ENCODE peak calls at places on chromosomes 6 and 20, in seven cellular contexts. One of them, this sample, is unnamed.

GRCh38 chr6:40340196-40340595 is 247.0 kb downstream of the LRFN2 start:
- DNase-seq in mammary epithelial cell: no peak
- DNase-seq in neural progenitor cell: no peak
- DNase-seq in sigmoid colon: peak
- DNase-seq in OCI-LY7: no peak
- DNase-seq in fibroblast of lung: no peak
- DNase-seq in testis: no peak
- DNase-seq in this sample: no peak

GRCh38 chr6:168083142-168083885 is 4.3 kb upstream of the FRMD1 start:
- DNase-seq in mammary epithelial cell: no peak
- DNase-seq in neural progenitor cell: no peak
- DNase-seq in sigmoid colon: no peak
- DNase-seq in OCI-LY7: no peak
- DNase-seq in fibroblast of lung: no peak
- DNase-seq in testis: no peak
- DNase-seq in this sample: no peak

GRCh38 chr20:752263-752662 is 16.0 kb downstream of the SLC52A3 start:
- DNase-seq in mammary epithelial cell: no peak
- DNase-seq in neural progenitor cell: no peak
- DNase-seq in sigmoid colon: no peak
- DNase-seq in OCI-LY7: no peak
- DNase-seq in fibroblast of lung: no peak
- DNase-seq in testis: no peak
- DNase-seq in this sample: no peak

GRCh38 chr6:52984247-52984646 is 10.8 kb downstream of the GSTA4 start:
- DNase-seq in mammary epithelial cell: peak
- DNase-seq in neural progenitor cell: no peak
- DNase-seq in sigmoid colon: no peak
- DNase-seq in OCI-LY7: peak
- DNase-seq in fibroblast of lung: peak
- DNase-seq in testis: no peak
- DNase-seq in this sample: no peak

GRCh38 chr6:31042801-31043200 is 32.5 kb downstream of the MUC22 start:
- DNase-seq in mammary epithelial cell: peak
- DNase-seq in neural progenitor cell: peak
- DNase-seq in sigmoid colon: no peak
- DNase-seq in OCI-LY7: no peak
- DNase-seq in fibroblast of lung: peak
- DNase-seq in testis: peak
- DNase-seq in this sample: no peak

GRCh38 chr20:51500936-51501335 is 41.6 kb downstream of the NFATC2 start:
- DNase-seq in mammary epithelial cell: peak
- DNase-seq in neural progenitor cell: no peak
- DNase-seq in sigmoid colon: no peak
- DNase-seq in OCI-LY7: peak
- DNase-seq in fibroblast of lung: no peak
- DNase-seq in testis: no peak
- DNase-seq in this sample: no peak

GRCh38 chr6:82970853-82971252 is 94.8 kb downstream of the UBE3D start:
- DNase-seq in mammary epithelial cell: no peak
- DNase-seq in neural progenitor cell: no peak
- DNase-seq in sigmoid colon: no peak
- DNase-seq in OCI-LY7: no peak
- DNase-seq in fibroblast of lung: no peak
- DNase-seq in testis: no peak
- DNase-seq in this sample: no peak

GRCh38 chr6:13044390-13044789 is 283.9 kb downstream of the TBC1D7 start:
- DNase-seq in mammary epithelial cell: peak
- DNase-seq in neural progenitor cell: no peak
- DNase-seq in sigmoid colon: no peak
- DNase-seq in OCI-LY7: peak
- DNase-seq in fibroblast of lung: peak
- DNase-seq in testis: peak
- DNase-seq in this sample: no peak

GRCh38 chr6:101741474-101742171 is 348.1 kb downstream of the GRIK2 start:
- DNase-seq in mammary epithelial cell: no peak
- DNase-seq in neural progenitor cell: no peak
- DNase-seq in sigmoid colon: no peak
- DNase-seq in OCI-LY7: no peak
- DNase-seq in fibroblast of lung: peak
- DNase-seq in testis: no peak
- DNase-seq in this sample: no peak

GRCh38 chr20:60223174-60223573 is 265.0 kb downstream of the CDH26 start:
- DNase-seq in mammary epithelial cell: no peak
- DNase-seq in neural progenitor cell: no peak
- DNase-seq in sigmoid colon: no peak
- DNase-seq in OCI-LY7: no peak
- DNase-seq in fibroblast of lung: no peak
- DNase-seq in testis: no peak
- DNase-seq in this sample: no peak

GRCh38 chr20:32168184-32168910 is 39.2 kb downstream of the PLAGL2 start:
- DNase-seq in mammary epithelial cell: no peak
- DNase-seq in neural progenitor cell: peak
- DNase-seq in sigmoid colon: peak
- DNase-seq in OCI-LY7: no peak
- DNase-seq in fibroblast of lung: peak
- DNase-seq in testis: no peak
- DNase-seq in this sample: peak

GRCh38 chr6:159890802-159891201 is at the start of gene MAS1:
- DNase-seq in mammary epithelial cell: no peak
- DNase-seq in neural progenitor cell: no peak
- DNase-seq in sigmoid colon: no peak
- DNase-seq in OCI-LY7: no peak
- DNase-seq in fibroblast of lung: no peak
- DNase-seq in testis: no peak
- DNase-seq in this sample: peak

GRCh38 chr6:144179237-144179636 is 28.9 kb downstream of the STX11 start:
- DNase-seq in mammary epithelial cell: no peak
- DNase-seq in neural progenitor cell: no peak
- DNase-seq in sigmoid colon: no peak
- DNase-seq in OCI-LY7: no peak
- DNase-seq in fibroblast of lung: no peak
- DNase-seq in testis: no peak
- DNase-seq in this sample: no peak

GRCh38 chr20:14148042-14148441 is 152.7 kb downstream of the MACROD2 start:
- DNase-seq in mammary epithelial cell: no peak
- DNase-seq in neural progenitor cell: no peak
- DNase-seq in sigmoid colon: no peak
- DNase-seq in OCI-LY7: no peak
- DNase-seq in fibroblast of lung: peak
- DNase-seq in testis: no peak
- DNase-seq in this sample: no peak

GRCh38 chr20:62305765-62306431 is 3.1 kb downstream of the ADRM1 start:
- DNase-seq in mammary epithelial cell: peak
- DNase-seq in neural progenitor cell: no peak
- DNase-seq in sigmoid colon: no peak
- DNase-seq in OCI-LY7: no peak
- DNase-seq in fibroblast of lung: no peak
- DNase-seq in testis: no peak
- DNase-seq in this sample: no peak

GRCh38 chr20:37298190-37298939 is 8.9 kb downstream of the MANBAL start:
- DNase-seq in mammary epithelial cell: peak
- DNase-seq in neural progenitor cell: no peak
- DNase-seq in sigmoid colon: no peak
- DNase-seq in OCI-LY7: no peak
- DNase-seq in fibroblast of lung: no peak
- DNase-seq in testis: no peak
- DNase-seq in this sample: no peak

GRCh38 chr6:126546771-126547170 is 206.9 kb downstream of the CENPW start:
- DNase-seq in mammary epithelial cell: no peak
- DNase-seq in neural progenitor cell: no peak
- DNase-seq in sigmoid colon: no peak
- DNase-seq in OCI-LY7: no peak
- DNase-seq in fibroblast of lung: peak
- DNase-seq in testis: no peak
- DNase-seq in this sample: no peak

GRCh38 chr6:105646391-105646867 is 243.5 kb upstream of the PREP start:
- DNase-seq in mammary epithelial cell: peak
- DNase-seq in neural progenitor cell: no peak
- DNase-seq in sigmoid colon: no peak
- DNase-seq in OCI-LY7: no peak
- DNase-seq in fibroblast of lung: peak
- DNase-seq in testis: no peak
- DNase-seq in this sample: no peak

GRCh38 chr6:40322336-40322735 is 264.8 kb downstream of the LRFN2 start:
- DNase-seq in mammary epithelial cell: no peak
- DNase-seq in neural progenitor cell: no peak
- DNase-seq in sigmoid colon: no peak
- DNase-seq in OCI-LY7: no peak
- DNase-seq in fibroblast of lung: no peak
- DNase-seq in testis: no peak
- DNase-seq in this sample: no peak

GRCh38 chr20:19834287-19834686 is 76.2 kb downstream of the RIN2 start:
- DNase-seq in mammary epithelial cell: no peak
- DNase-seq in neural progenitor cell: no peak
- DNase-seq in sigmoid colon: no peak
- DNase-seq in OCI-LY7: no peak
- DNase-seq in fibroblast of lung: no peak
- DNase-seq in testis: no peak
- DNase-seq in this sample: no peak

GRCh38 chr20:19830351-19830750 is 72.3 kb downstream of the RIN2 start:
- DNase-seq in mammary epithelial cell: peak
- DNase-seq in neural progenitor cell: no peak
- DNase-seq in sigmoid colon: no peak
- DNase-seq in OCI-LY7: no peak
- DNase-seq in fibroblast of lung: no peak
- DNase-seq in testis: no peak
- DNase-seq in this sample: no peak

GRCh38 chr20:19834783-19835182 is 76.7 kb downstream of the RIN2 start:
- DNase-seq in mammary epithelial cell: no peak
- DNase-seq in neural progenitor cell: no peak
- DNase-seq in sigmoid colon: no peak
- DNase-seq in OCI-LY7: no peak
- DNase-seq in fibroblast of lung: no peak
- DNase-seq in testis: no peak
- DNase-seq in this sample: no peak

GRCh38 chr20:19833395-19833794 is 75.3 kb downstream of the RIN2 start:
- DNase-seq in mammary epithelial cell: no peak
- DNase-seq in neural progenitor cell: no peak
- DNase-seq in sigmoid colon: no peak
- DNase-seq in OCI-LY7: no peak
- DNase-seq in fibroblast of lung: no peak
- DNase-seq in testis: no peak
- DNase-seq in this sample: no peak

DNA sequence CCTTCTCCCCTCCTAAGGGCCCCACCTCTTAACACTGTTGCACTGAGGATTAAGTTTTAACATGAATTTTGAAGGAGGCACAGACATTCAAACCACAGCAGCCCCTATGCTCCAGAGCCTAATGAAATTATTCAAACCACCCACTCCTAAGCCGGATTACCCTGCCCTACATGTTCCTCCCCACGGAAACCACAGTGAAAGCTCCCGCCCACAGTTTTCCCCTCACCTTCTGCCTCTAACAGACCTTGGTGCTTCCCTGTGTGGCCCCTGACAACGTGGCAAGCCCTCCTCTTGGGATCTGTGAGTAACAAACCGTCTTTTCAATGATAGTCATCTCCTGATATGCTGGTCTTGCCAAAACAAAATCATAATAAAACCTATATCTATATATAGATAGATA is 74.8 kb downstream of the RIN2 start:
- DNase-seq in mammary epithelial cell: no peak
- DNase-seq in neural progenitor cell: no peak
- DNase-seq in sigmoid colon: no peak
- DNase-seq in OCI-LY7: no peak
- DNase-seq in fibroblast of lung: no peak
- DNase-seq in testis: no peak
- DNase-seq in this sample: no peak
- H3K4me3 ChIP-seq in mammary epithelial cell: no peak
- H3K4me3 ChIP-seq in neural progenitor cell: no peak
- H3K4me3 ChIP-seq in sigmoid colon: no peak
- H3K4me3 ChIP-seq in OCI-LY7: no peak
- H3K4me3 ChIP-seq in fibroblast of lung: no peak
- H3K4me3 ChIP-seq in testis: no peak
- H3K4me3 ChIP-seq in this sample: no peak

GRCh38 chr20:3751284-3751663 is 16.3 kb downstream of the ADISSP start:
- DNase-seq in mammary epithelial cell: no peak
- DNase-seq in neural progenitor cell: peak
- DNase-seq in sigmoid colon: peak
- DNase-seq in OCI-LY7: no peak
- DNase-seq in fibroblast of lung: no peak
- DNase-seq in testis: no peak
- DNase-seq in this sample: no peak
- TF ChIP-seq CTCF in mammary epithelial cell: no peak
- TF ChIP-seq CTCF in neural progenitor cell: peak
- TF ChIP-seq CTCF in sigmoid colon: no peak
- TF ChIP-seq CTCF in OCI-LY7: no peak
- TF ChIP-seq CTCF in fibroblast of lung: no peak
- TF ChIP-seq CTCF in testis: no peak
- TF ChIP-seq CTCF in this sample: no peak

GRCh38 chr20:49887251-49887827 is 28.0 kb downstream of the SPATA2 start:
- DNase-seq in mammary epithelial cell: no peak
- DNase-seq in neural progenitor cell: no peak
- DNase-seq in sigmoid colon: peak
- DNase-seq in OCI-LY7: no peak
- DNase-seq in fibroblast of lung: peak
- DNase-seq in testis: peak
- DNase-seq in this sample: no peak
- H3K27ac ChIP-seq in mammary epithelial cell: no peak
- H3K27ac ChIP-seq in neural progenitor cell: no peak
- H3K27ac ChIP-seq in sigmoid colon: peak
- H3K27ac ChIP-seq in OCI-LY7: no peak
- H3K27ac ChIP-seq in fibroblast of lung: no peak
- H3K27ac ChIP-seq in testis: peak
- H3K27ac ChIP-seq in this sample: peak

GRCh38 chr6:42448391-42448790 is 3.3 kb downstream of the TRERF1 start:
- DNase-seq in mammary epithelial cell: no peak
- DNase-seq in neural progenitor cell: no peak
- DNase-seq in sigmoid colon: no peak
- DNase-seq in OCI-LY7: no peak
- DNase-seq in fibroblast of lung: no peak
- DNase-seq in testis: no peak
- DNase-seq in this sample: no peak

GRCh38 chr6:42451146-42451594 is 556 bp downstream of the TRERF1 start:
- DNase-seq in mammary epithelial cell: no peak
- DNase-seq in neural progenitor cell: no peak
- DNase-seq in sigmoid colon: no peak
- DNase-seq in OCI-LY7: no peak
- DNase-seq in fibroblast of lung: no peak
- DNase-seq in testis: no peak
- DNase-seq in this sample: no peak

GRCh38 chr6:42448906-42449659 is 2.6 kb downstream of the TRERF1 start:
- DNase-seq in mammary epithelial cell: peak
- DNase-seq in neural progenitor cell: no peak
- DNase-seq in sigmoid colon: no peak
- DNase-seq in OCI-LY7: no peak
- DNase-seq in fibroblast of lung: no peak
- DNase-seq in testis: no peak
- DNase-seq in this sample: no peak

GRCh38 chr6:42450314-42451145 is 1.2 kb downstream of the TRERF1 start:
- DNase-seq in mammary epithelial cell: no peak
- DNase-seq in neural progenitor cell: peak
- DNase-seq in sigmoid colon: no peak
- DNase-seq in OCI-LY7: peak
- DNase-seq in fibroblast of lung: peak
- DNase-seq in testis: peak
- DNase-seq in this sample: no peak

DNA sequence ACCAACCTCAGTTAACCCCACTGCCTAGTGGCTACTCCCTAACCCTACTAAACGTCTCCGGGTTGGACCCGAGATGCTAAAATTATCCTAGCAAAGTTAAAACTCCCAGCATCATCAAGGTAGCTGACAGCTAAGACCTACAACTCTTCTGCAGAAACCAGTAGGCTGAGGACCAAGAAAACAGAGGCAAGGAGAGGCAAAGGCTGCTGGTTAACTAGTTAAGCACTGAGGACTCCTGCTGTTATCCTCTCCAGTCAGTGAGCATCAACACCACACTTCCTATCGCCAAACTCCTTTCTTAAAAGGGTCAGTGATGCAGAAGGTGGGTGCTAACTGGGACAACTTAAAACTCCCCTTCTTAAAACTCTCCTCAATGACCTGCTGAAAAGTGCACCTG is 1.8 kb downstream of the TRERF1 start:
- DNase-seq in mammary epithelial cell: no peak
- DNase-seq in neural progenitor cell: peak
- DNase-seq in sigmoid colon: no peak
- DNase-seq in OCI-LY7: no peak
- DNase-seq in fibroblast of lung: peak
- DNase-seq in testis: no peak
- DNase-seq in this sample: no peak
- H3K4me3 ChIP-seq in mammary epithelial cell: no peak
- H3K4me3 ChIP-seq in neural progenitor cell: peak
- H3K4me3 ChIP-seq in sigmoid colon: peak
- H3K4me3 ChIP-seq in OCI-LY7: peak
- H3K4me3 ChIP-seq in fibroblast of lung: peak
- H3K4me3 ChIP-seq in testis: peak
- H3K4me3 ChIP-seq in this sample: peak